ENCODE peak calls at places on chromosomes 3 and 15, in eight cellular contexts. Z, O, R, Q, A, F, U and N are unnamed samples.

GRCh38 chr3:159763466-159764210 is 225.0 kb upstream of the IL12A start:
- DNase-seq in Z (peak; percentile 81), O (peak; percentile 16), R (peak; percentile 81), Q (peak; percentile 66), A (peak; percentile 29), F (peak; percentile 86), U (peak; percentile 90), N (peak; percentile 21)

GRCh38 chr3:52477076-52477895 is 17.9 kb upstream of the STAB1 start:
- DNase-seq in Z (no peak), O (no peak), R (no peak), Q (no peak), A (no peak), F (no peak), U (no peak), N (no peak)

GRCh38 chr3:23663661-23664186 is 142.0 kb upstream of the UBE2E1 start:
- DNase-seq in Z (no peak), O (no peak), R (no peak), Q (no peak), A (no peak), F (no peak), U (no peak), N (no peak)

GRCh38 chr3:11415099-11415498 is 142.9 kb downstream of the ATG7 start:
- DNase-seq in Z (no peak), O (no peak), R (no peak), Q (no peak), A (no peak), F (no peak), U (no peak), N (no peak)

GRCh38 chr15:71042356-71042922 is 72.8 kb upstream of the THSD4 start:
- DNase-seq in Z (no peak), O (no peak), R (no peak), Q (no peak), A (no peak), F (no peak), U (no peak), N (no peak)

GRCh38 chr3:23696842-23697241 is 108.9 kb upstream of the UBE2E1 start:
- DNase-seq in Z (peak; percentile 67), O (no peak), R (no peak), Q (no peak), A (no peak), F (no peak), U (no peak), N (no peak)

GRCh38 chr3:184334470-184335158 is 2.8 kb upstream of the FAM131A start:
- DNase-seq in Z (no peak), O (peak; percentile 78), R (peak; percentile 28), Q (no peak), A (no peak), F (no peak), U (no peak), N (peak; percentile 81)

GRCh38 chr3:12992629-12993021 is 80.6 kb downstream of the IQSEC1 start:
- DNase-seq in Z (peak; percentile 8), O (peak; percentile 77), R (no peak), Q (no peak), A (no peak), F (no peak), U (no peak), N (no peak)

GRCh38 chr3:138539352-138539751 is 54.7 kb downstream of the CEP70 start:
- DNase-seq in Z (no peak), O (no peak), R (no peak), Q (no peak), A (no peak), F (no peak), U (no peak), N (no peak)

GRCh38 chr15:29675791-29676301 is 146.4 kb downstream of the TJP1 start:
- DNase-seq in Z (no peak), O (no peak), R (no peak), Q (peak; percentile 16), A (no peak), F (no peak), U (no peak), N (no peak)

GRCh38 chr15:66936115-66936863 is 129.1 kb upstream of the SMAD3 start:
- DNase-seq in Z (no peak), O (peak; percentile 13), R (no peak), Q (peak; percentile 51), A (no peak), F (no peak), U (peak; percentile 76), N (no peak)

GRCh38 chr3:170270282-170270891 is 48.2 kb downstream of the PRKCI start:
- DNase-seq in Z (peak; percentile 52), O (no peak), R (no peak), Q (no peak), A (no peak), F (no peak), U (no peak), N (no peak)

GRCh38 chr3:120560304-120561250 is 35.6 kb upstream of the NDUFB4 start:
- DNase-seq in Z (no peak), O (no peak), R (no peak), Q (no peak), A (no peak), F (no peak), U (no peak), N (no peak)

GRCh38 chr3:38561746-38562466 is 65.8 kb downstream of the EXOG start:
- DNase-seq in Z (no peak), O (peak; percentile 9), R (no peak), Q (no peak), A (no peak), F (no peak), U (no peak), N (no peak)

GRCh38 chr3:190826018-190826417 is 36.5 kb downstream of the GMNC start:
- DNase-seq in Z (no peak), O (no peak), R (no peak), Q (no peak), A (no peak), F (peak; percentile 55), U (no peak), N (no peak)

GRCh38 chr3:138371070-138371950 is 22.9 kb downstream of the MRAS start:
- DNase-seq in Z (no peak), O (no peak), R (no peak), Q (no peak), A (no peak), F (no peak), U (peak; percentile 3), N (no peak)

GRCh38 chr15:63043391-63044076 is 987 bp downstream of the TPM1 start:
- DNase-seq in Z (no peak), O (no peak), R (no peak), Q (no peak), A (no peak), F (peak; percentile 62), U (peak; percentile 84), N (no peak)

GRCh38 chr15:63044077-63044644 is 1.6 kb downstream of the TPM1 start:
- DNase-seq in Z (no peak), O (no peak), R (no peak), Q (no peak), A (no peak), F (no peak), U (no peak), N (no peak)

GRCh38 chr15:63045438-63046278 is 3.1 kb downstream of the TPM1 start:
- DNase-seq in Z (no peak), O (no peak), R (no peak), Q (no peak), A (no peak), F (no peak), U (no peak), N (no peak)

GRCh38 chr15:63042879-63043340 is 363 bp downstream of the TPM1 start:
- DNase-seq in Z (no peak), O (no peak), R (peak; percentile 47), Q (no peak), A (no peak), F (no peak), U (no peak), N (no peak)

GRCh38 chr15:63044645-63045437 is 2.3 kb downstream of the TPM1 start:
- DNase-seq in Z (no peak), O (no peak), R (no peak), Q (no peak), A (no peak), F (no peak), U (peak; percentile 87), N (no peak)
- TF ChIP-seq POLR2A in Z (peak; percentile 57), O (no peak), R (no peak), Q (no peak), A (no peak), F (no peak), U (peak; percentile 79), N (peak; percentile 1)

GRCh38 chr15:73992594-73992898 is 451 bp upstream of the STOML1 start:
- DNase-seq in Z (no peak), O (peak; percentile 18), R (no peak), Q (no peak), A (no peak), F (no peak), U (no peak), N (peak; percentile 65)

GRCh38 chr15:73994912-73995622 is 551 bp downstream of the PML start:
- DNase-seq in Z (peak; percentile 42), O (no peak), R (no peak), Q (no peak), A (no peak), F (peak; percentile 62), U (peak; percentile 76), N (peak; percentile 66)

GRCh38 chr15:73996267-73996666 is 1.8 kb downstream of the PML start:
- DNase-seq in Z (no peak), O (no peak), R (no peak), Q (no peak), A (no peak), F (no peak), U (no peak), N (peak; percentile 82)

GRCh38 chr15:73993211-73993994 is 1.1 kb upstream of the PML start:
- DNase-seq in Z (no peak), O (peak; percentile 27), R (no peak), Q (no peak), A (no peak), F (no peak), U (peak; percentile 61), N (peak; percentile 20)

DNA sequence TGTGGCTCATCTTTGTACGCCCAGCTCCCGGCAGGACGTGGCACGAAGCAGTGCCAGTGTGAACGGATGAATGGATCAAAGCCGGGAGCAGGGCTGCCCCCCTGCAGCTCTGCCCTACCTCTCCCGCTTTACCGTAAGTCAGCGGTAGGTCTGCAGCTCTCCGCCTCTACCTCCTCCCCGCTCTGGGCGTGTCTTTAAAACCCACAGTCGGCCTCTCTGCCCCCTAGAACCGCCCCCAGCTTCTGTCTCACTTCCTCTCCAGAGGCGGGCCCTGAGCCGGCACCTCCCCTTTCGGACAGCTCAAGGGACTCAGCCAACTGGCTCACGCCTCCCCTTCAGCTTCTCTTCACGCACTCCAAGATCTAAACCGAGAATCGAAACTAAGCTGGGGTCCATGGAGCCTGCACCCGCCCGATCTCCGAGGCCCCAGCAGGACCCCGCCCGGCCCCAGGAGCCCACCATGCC is at the start of gene PML:
- DNase-seq in Z (peak; percentile 98), O (peak; percentile 97), R (peak; percentile 89), Q (peak; percentile 99), A (peak; percentile 94), F (peak; percentile 98), U (peak; percentile 99), N (peak; percentile 97)
- TF ChIP-seq POLR2A in Z (peak; percentile 58), O (peak; percentile 23), R (peak; percentile 76), Q (peak; percentile 67), A (peak; percentile 66), F (peak; percentile 79), U (peak; percentile 35), N (peak; percentile 58)

GRCh38 chr3:194206375-194206774 is 70.4 kb downstream of the HES1 start:
- DNase-seq in Z (peak; percentile 50), O (peak; percentile 72), R (no peak), Q (peak; percentile 23), A (no peak), F (peak; percentile 60), U (peak; percentile 94), N (no peak)
- TF ChIP-seq POLR2A in Z (no peak), O (no peak), R (no peak), Q (no peak), A (no peak), F (no peak), U (no peak), N (no peak)

GRCh38 chr3:42190701-42191442 is 75.1 kb downstream of the CCK start:
- DNase-seq in Z (peak; percentile 78), O (peak; percentile 59), R (peak; percentile 47), Q (peak; percentile 85), A (peak; percentile 58), F (no peak), U (peak; percentile 77), N (peak; percentile 61)
- TF ChIP-seq POLR2A in Z (no peak), O (no peak), R (no peak), Q (no peak), A (no peak), F (no peak), U (no peak), N (no peak)